ENCODE peak calls at places on chromosomes 16 and 17, in ten cellular contexts. N is thoracic aorta; V is AG04450; T is iPS DF 6.9; E is neural crest cell; Z is HCEC 1CT; L is SHP77 treated with DMSO at 0.1 percent for 48 hours; W is DND-41; Q is heart left ventricle; H is CD4-positive, CD25-positive, alpha-beta regulatory T cell. R is an unnamed sample.
A peak's percentile ranks its signal among the peaks of the same experiment; 100 is the strongest.

GRCh38 chr17:82244413-82245140 is 15.7 kb downstream of the SLC16A3 start:
- DNase-seq in W (peak; percentile 44), Q (no peak), V (no peak), E (no peak), N (no peak), T (no peak), L (peak; percentile 2), Z (no peak), H (no peak), R (no peak)

GRCh38 chr17:48011405-48012150 is 26.0 kb downstream of the COPZ2 start:
- DNase-seq in T (no peak), E (no peak), V (no peak), N (no peak), Q (no peak), H (peak; percentile 35), W (peak; percentile 47), L (peak; percentile 51), Z (no peak), R (peak; percentile 38)

GRCh38 chr17:80192268-80192667 is 22.4 kb downstream of the CARD14 start:
- DNase-seq in H (no peak), V (no peak), Q (peak; percentile 45), T (no peak), E (peak; percentile 28), L (no peak), W (no peak), Z (no peak), N (no peak), R (no peak)

GRCh38 chr17:16911141-16911937 is 60.6 kb downstream of the TNFRSF13B start:
- DNase-seq in N (no peak), W (no peak), L (no peak), T (no peak), Z (no peak), H (no peak), Q (peak; percentile 40), E (peak; percentile 25), V (no peak), R (no peak)

GRCh38 chr17:32958418-32958817 is 30.5 kb downstream of the TMEM98 start:
- DNase-seq in W (no peak), V (no peak), E (no peak), L (no peak), Z (no peak), H (no peak), N (no peak), T (no peak), Q (no peak), R (peak; percentile 38)

GRCh38 chr16:77584205-77584859 is 138.0 kb upstream of the NUDT7 start:
- DNase-seq in L (peak; percentile 31), H (peak; percentile 33), W (peak; percentile 47), V (peak; percentile 21), N (no peak), T (peak; percentile 27), E (peak; percentile 51), Z (peak; percentile 52), Q (peak; percentile 19), R (peak; percentile 26)

GRCh38 chr17:28698253-28698941 is 13.3 kb downstream of the PROCA1 start:
- DNase-seq in E (no peak), Z (no peak), L (no peak), N (no peak), W (no peak), Q (no peak), T (no peak), H (no peak), V (no peak), R (no peak)

GRCh38 chr16:79066621-79067020 is 533.9 kb downstream of the MAF start:
- DNase-seq in L (no peak), H (no peak), W (no peak), V (no peak), Z (no peak), Q (no peak), E (no peak), N (no peak), T (no peak), R (peak; percentile 73)

GRCh38 chr17:39737761-39738567 is at the start of gene GRB7:
- DNase-seq in H (no peak), Q (no peak), L (no peak), V (no peak), E (no peak), T (no peak), Z (no peak), N (no peak), W (no peak), R (peak; percentile 80)

GRCh38 chr16:4674926-4675530 is 18.3 kb upstream of the NUDT16L1 start:
- DNase-seq in H (no peak), Q (no peak), E (no peak), N (no peak), V (no peak), Z (no peak), T (no peak), W (no peak), L (no peak), R (no peak)

GRCh38 chr16:56780646-56781045 is 50.7 kb downstream of the NUP93 start:
- DNase-seq in H (no peak), T (no peak), L (no peak), W (peak; percentile 41), Q (no peak), Z (no peak), E (no peak), N (no peak), V (no peak), R (no peak)

GRCh38 chr17:37717627-37718382 is 27.1 kb downstream of the HNF1B start:
- DNase-seq in Z (no peak), N (no peak), H (no peak), E (no peak), V (no peak), Q (no peak), T (no peak), L (no peak), W (no peak), R (peak; percentile 84)

GRCh38 chr17:28954886-28955285 is 3.6 kb upstream of the PHF12 start:
- DNase-seq in L (no peak), W (no peak), V (no peak), N (no peak), E (no peak), Z (no peak), H (no peak), T (no peak), Q (no peak), R (no peak)

GRCh38 chr16:23280483-23280967 is 21.6 kb upstream of the SCNN1B start:
- DNase-seq in H (no peak), E (no peak), V (no peak), L (no peak), W (no peak), Q (no peak), T (no peak), Z (peak; percentile 64), N (no peak), R (peak; percentile 53)

GRCh38 chr17:66764559-66764958 is 70.4 kb upstream of the CACNG5 start:
- DNase-seq in L (peak; percentile 52), H (no peak), E (no peak), W (no peak), N (no peak), V (no peak), T (no peak), Q (no peak), Z (no peak), R (peak; percentile 76)

GRCh38 chr16:84520778-84521770 is 16.6 kb upstream of the MEAK7 start:
- DNase-seq in Q (no peak), N (no peak), H (no peak), Z (no peak), V (no peak), W (no peak), L (peak; percentile 75), E (no peak), T (no peak), R (peak; percentile 99)

GRCh38 chr16:85164838-85165516 is 52.7 kb upstream of the CIBAR2 start:
- DNase-seq in Q (no peak), T (no peak), Z (no peak), H (no peak), N (no peak), W (no peak), E (no peak), V (no peak), L (no peak), R (no peak)

GRCh38 chr17:43211480-43212402 is at the start of gene TMEM106A:
- DNase-seq in E (peak; percentile 36), T (peak; percentile 33), N (peak; percentile 20), Z (peak; percentile 82), L (no peak), V (peak; percentile 67), H (peak; percentile 76), W (peak; percentile 82), Q (peak; percentile 84), R (no peak)

GRCh38 chr17:29624586-29624985 is 1.9 kb upstream of the CORO6 start:
- DNase-seq in T (no peak), Z (no peak), L (no peak), N (no peak), E (no peak), H (no peak), W (no peak), Q (no peak), V (no peak), R (no peak)

GRCh38 chr16:81505011-81505660 is 60.5 kb downstream of the CMIP start:
- DNase-seq in L (no peak), N (no peak), H (no peak), T (no peak), Q (no peak), V (no peak), E (no peak), Z (no peak), W (no peak), R (no peak)

GRCh38 chr17:50169121-50169764 is 3.4 kb downstream of the SGCA start:
- DNase-seq in N (no peak), W (peak; percentile 61), E (peak; percentile 63), Q (no peak), T (no peak), Z (peak; percentile 53), V (no peak), H (peak; percentile 72), L (no peak), R (peak; percentile 40)

GRCh38 chr16:73125860-73126259 is 77.9 kb upstream of the ZFHX3 start:
- DNase-seq in Z (peak; percentile 72), W (no peak), Q (no peak), N (no peak), V (peak; percentile 11), E (no peak), H (no peak), T (no peak), L (no peak), R (no peak)

GRCh38 chr16:50252082-50252611 is 14.2 kb upstream of the ADCY7 start:
- DNase-seq in Q (no peak), T (no peak), W (no peak), E (no peak), Z (no peak), L (no peak), H (no peak), V (no peak), N (no peak), R (no peak)

GRCh38 chr17:48055531-48056245 is 7.5 kb downstream of the NFE2L1 start:
- DNase-seq in T (peak; percentile 82), N (no peak), V (peak; percentile 60), E (no peak), H (no peak), Z (no peak), W (peak; percentile 39), Q (no peak), L (no peak), R (no peak)

GRCh38 chr17:17388657-17389496 is 85.7 kb downstream of the NT5M start:
- DNase-seq in E (no peak), L (no peak), H (no peak), W (no peak), V (no peak), Q (no peak), Z (no peak), N (no peak), T (no peak), R (no peak)

GRCh38 chr17:6186998-6187397 is 116.8 kb downstream of the WSCD1 start:
- DNase-seq in L (no peak), E (no peak), V (no peak), T (no peak), Z (no peak), Q (no peak), W (no peak), H (no peak), N (no peak), R (no peak)

GRCh38 chr16:10753670-10754069 is 10.0 kb downstream of the NUBP1 start:
- DNase-seq in W (no peak), E (no peak), H (no peak), L (no peak), V (no peak), T (no peak), Q (no peak), Z (no peak), N (no peak), R (no peak)

GRCh38 chr17:44981221-44981968 is 13.3 kb upstream of the C1QL1 start:
- DNase-seq in T (no peak), Q (no peak), L (peak; percentile 27), E (no peak), H (no peak), W (no peak), Z (peak; percentile 88), V (peak; percentile 75), N (no peak), R (no peak)

R was measured in DMS79.